ENCODE peak calls at places on chromosomes 13 and 19, in seven cellular contexts. W is stimulated activated CD4-positive, alpha-beta T cell treated with anti-CD3 and anti-CD28 coated beads, Interleukin-15, amount 100 ng/mL, for 1 hour; N is heart left ventricle; K is GM03348; L is hepatocyte; U is RWPE2; B is H1. X is an unnamed sample.

GRCh38 chr19:43768273-43769050 is 12.3 kb downstream of the KCNN4 start:
- DNase-seq in N (no peak), L (peak; percentile 55), W (no peak), U (no peak), K (no peak), B (no peak), X (peak; percentile 92)

GRCh38 chr13:52455677-52456041 is 381 bp downstream of the CKAP2 start:
- DNase-seq in W (peak; percentile 69), N (peak; percentile 58), K (peak; percentile 88), L (peak; percentile 92), B (peak; percentile 94), U (peak; percentile 68), X (peak; percentile 68)

GRCh38 chr13:92346046-92346445 is 880.6 kb upstream of the GPC6 start:
- DNase-seq in W (no peak), K (no peak), N (no peak), L (no peak), B (no peak), U (no peak), X (no peak)

GRCh38 chr19:46660008-46660517 is 919 bp downstream of the DACT3 start:
- DNase-seq in L (peak; percentile 72), U (no peak), N (peak; percentile 25), K (peak; percentile 35), W (no peak), B (peak; percentile 72), X (no peak)

GRCh38 chr19:7981199-7981598 is 24.2 kb downstream of the ELAVL1 start:
- DNase-seq in N (no peak), B (no peak), L (no peak), W (no peak), U (no peak), K (no peak), X (no peak)

GRCh38 chr19:35357867-35358573 is at the start of gene FFAR3:
- DNase-seq in K (peak; percentile 51), N (peak; percentile 38), W (no peak), L (no peak), B (peak; percentile 35), U (peak; percentile 30), X (peak; percentile 66)

GRCh38 chr19:12314553-12314952 is 18.9 kb downstream of the ZNF563 start:
- DNase-seq in W (no peak), N (no peak), K (no peak), U (no peak), L (peak; percentile 30), B (no peak), X (no peak)

GRCh38 chr13:113458218-113459065 is 5.2 kb upstream of the ADPRHL1 start:
- DNase-seq in U (no peak), N (peak; percentile 59), B (no peak), L (no peak), K (no peak), W (no peak), X (no peak)

GRCh38 chr13:36858285-36858684 is 39.3 kb downstream of the RFXAP start:
- DNase-seq in W (no peak), L (peak; percentile 77), U (no peak), K (peak; percentile 67), B (no peak), N (no peak), X (no peak)

GRCh38 chr19:14542721-14543328 is 13.4 kb downstream of the TECR start:
- DNase-seq in U (no peak), L (peak; percentile 51), K (peak; percentile 44), W (no peak), B (no peak), N (no peak), X (no peak)

GRCh38 chr19:15436826-15437110 is 13.0 kb downstream of the WIZ start:
- DNase-seq in B (no peak), L (no peak), N (no peak), W (no peak), U (no peak), K (no peak), X (no peak)

GRCh38 chr19:13978721-13979191 is 26.4 kb downstream of the DCAF15 start:
- DNase-seq in U (no peak), K (peak; percentile 46), N (no peak), L (peak; percentile 46), W (no peak), B (no peak), X (no peak)

GRCh38 chr13:53382008-53382407 is 353.4 kb downstream of the OLFM4 start:
- DNase-seq in L (no peak), N (no peak), B (no peak), W (no peak), U (no peak), K (no peak), X (no peak)

GRCh38 chr13:28856284-28856683 is 36.1 kb downstream of the MTUS2 start:
- DNase-seq in N (no peak), K (no peak), W (no peak), U (no peak), B (no peak), L (no peak), X (no peak)

GRCh38 chr19:50974702-50975555 is 5.5 kb upstream of the KLK6 start:
- DNase-seq in W (no peak), K (no peak), L (no peak), N (no peak), U (no peak), B (no peak), X (no peak)

GRCh38 chr13:36520111-36520510 is 87.8 kb downstream of the CCNA1 start:
- DNase-seq in B (no peak), K (no peak), N (no peak), L (no peak), U (no peak), W (no peak), X (no peak)

GRCh38 chr19:55489711-55490477 is 1.7 kb downstream of the SSC5D start:
- DNase-seq in N (no peak), L (no peak), B (no peak), K (no peak), U (no peak), W (no peak), X (no peak)

GRCh38 chr19:37594982-37595382 is 306 bp downstream of the ZNF540 start:
- DNase-seq in N (peak; percentile 64), U (peak; percentile 57), L (peak; percentile 68), B (no peak), W (peak; percentile 24), K (peak; percentile 61), X (peak; percentile 83)

GRCh38 chr13:33351324-33351723 is 65.8 kb upstream of the STARD13 start:
- DNase-seq in K (peak; percentile 73), U (no peak), B (no peak), L (no peak), N (no peak), W (no peak), X (no peak)

GRCh38 chr19:55369651-55370304 is 485 bp downstream of the IL11 start:
- DNase-seq in B (peak; percentile 87), K (peak; percentile 95), U (peak; percentile 87), N (no peak), W (no peak), L (peak; percentile 68), X (no peak)

GRCh38 chr19:58560921-58561320 is 2.5 kb upstream of the UBE2M start:
- DNase-seq in B (no peak), L (peak; percentile 2), U (no peak), N (no peak), K (no peak), W (no peak), X (no peak)

GRCh38 chr13:20127563-20128458 is 33.0 kb downstream of the GJA3 start:
- DNase-seq in U (no peak), L (peak; percentile 81), K (peak; percentile 74), W (no peak), B (peak; percentile 84), N (peak; percentile 77), X (peak; percentile 75)

GRCh38 chr19:46646402-46646801 is 10.4 kb upstream of the GNG8 start:
- DNase-seq in K (no peak), N (no peak), W (no peak), L (no peak), B (no peak), U (no peak), X (no peak)

GRCh38 chr13:20332361-20333096 is 100.4 kb upstream of the GJB6 start:
- DNase-seq in B (no peak), K (peak; percentile 33), U (no peak), W (no peak), L (no peak), N (no peak), X (no peak)

GRCh38 chr19:28541602-28542393 is 671.2 kb downstream of the UQCRFS1 start:
- DNase-seq in W (no peak), K (no peak), L (no peak), U (no peak), B (no peak), N (no peak), X (no peak)

GRCh38 chr13:91359566-91359965 is 12.1 kb downstream of the MIR17HG start:
- DNase-seq in N (no peak), L (no peak), B (no peak), U (no peak), W (no peak), K (no peak), X (no peak)

GRCh38 chr13:99722931-99723330 is 221.7 kb downstream of the TM9SF2 start:
- DNase-seq in W (no peak), K (no peak), L (no peak), N (no peak), U (no peak), B (peak; percentile 34), X (no peak)

GRCh38 chr13:40982772-40983171 is 36.3 kb downstream of the ELF1 start:
- DNase-seq in L (peak; percentile 37), K (no peak), W (no peak), U (no peak), N (peak; percentile 73), B (no peak), X (no peak)

GRCh38 chr13:47306991-47307390 is 410.1 kb upstream of the HTR2A start:
- DNase-seq in N (no peak), B (no peak), W (no peak), K (no peak), U (no peak), L (peak; percentile 22), X (no peak)

GRCh38 chr19:47608074-47608907 is 643 bp upstream of the BICRA start:
- DNase-seq in N (peak; percentile 96), U (peak; percentile 84), B (peak; percentile 97), K (peak; percentile 99), L (peak; percentile 98), W (peak; percentile 98), X (peak; percentile 90)

X was measured in right atrium auricular region.